ENCODE peak calls at places on chromosomes 7 and 10, in five cellular contexts. R is HTR-8/SVneo; W is GM13976; I is left ventricle myocardium superior; U is CD8-positive, alpha-beta T cell. G is an unnamed sample.

GRCh38 chr10:100372415-100373297 is 25.6 kb downstream of the SCD start:
- DNase-seq in I (no peak), R (no peak), W (no peak), U (no peak), G (no peak)

GRCh38 chr10:24694086-24694485 is 29.6 kb downstream of the ARHGAP21 start:
- DNase-seq in R (no peak), W (no peak), U (no peak), I (no peak), G (no peak)

GRCh38 chr7:24851791-24852190 is 94.5 kb upstream of the GSDME start:
- DNase-seq in I (no peak), W (no peak), U (no peak), R (peak; percentile 40), G (no peak)

GRCh38 chr10:97060441-97061084 is 125.2 kb downstream of the SLIT1 start:
- DNase-seq in U (no peak), I (no peak), R (no peak), W (no peak), G (no peak)

GRCh38 chr10:131657985-131658330 is 242.8 kb upstream of the PPP2R2D start:
- DNase-seq in W (no peak), U (no peak), I (no peak), R (no peak), G (no peak)

GRCh38 chr7:90721869-90722431 is 125.8 kb downstream of the CDK14 start:
- DNase-seq in R (no peak), W (no peak), U (no peak), I (no peak), G (no peak)

GRCh38 chr10:37856881-37857286 is 526 bp downstream of the ZNF248 start:
- DNase-seq in U (peak; percentile 32), R (no peak), I (no peak), W (peak; percentile 32), G (no peak)

GRCh38 chr10:36624551-36625100 is 500.8 kb upstream of the ANKRD30A start:
- DNase-seq in U (no peak), W (no peak), I (no peak), R (no peak), G (no peak)

GRCh38 chr10:30589441-30589840 is 40.1 kb downstream of the LYZL2 start:
- DNase-seq in I (peak; percentile 39), W (no peak), R (no peak), U (no peak), G (no peak)

GRCh38 chr10:74361678-74362077 is 210.7 kb downstream of the ADK start:
- DNase-seq in U (no peak), R (no peak), I (no peak), W (no peak), G (no peak)

GRCh38 chr7:46317256-46317655 is 396.2 kb upstream of the IGFBP3 start:
- DNase-seq in R (no peak), I (no peak), U (no peak), W (no peak), G (no peak)

GRCh38 chr7:129777993-129778769 is 166.7 kb downstream of the NRF1 start:
- DNase-seq in W (no peak), I (no peak), R (no peak), U (no peak), G (no peak)

GRCh38 chr7:110775046-110775445 is 315.9 kb upstream of the LRRN3 start:
- DNase-seq in U (no peak), I (no peak), W (no peak), R (no peak), G (no peak)

GRCh38 chr10:80949785-80950184 is 412.1 kb downstream of the SH2D4B start:
- DNase-seq in I (no peak), R (no peak), U (no peak), W (no peak), G (no peak)

GRCh38 chr7:45026984-45027773 is 27.2 kb downstream of the CCM2 start:
- DNase-seq in R (no peak), W (no peak), I (no peak), U (peak; percentile 44), G (no peak)

GRCh38 chr10:100008142-100008522 is 1.6 kb downstream of the DNMBP start:
- DNase-seq in R (no peak), U (no peak), I (no peak), W (no peak), G (no peak)

GRCh38 chr7:99004216-99004615 is 125.9 kb downstream of the TRRAP start:
- DNase-seq in U (no peak), I (no peak), R (no peak), W (no peak), G (no peak)

GRCh38 chr10:26357203-26357602 is 80.9 kb upstream of the APBB1IP start:
- DNase-seq in R (no peak), I (no peak), W (no peak), U (no peak), G (no peak)

GRCh38 chr10:59303018-59303417 is 59.3 kb downstream of the FAM13C start:
- DNase-seq in R (no peak), W (no peak), I (no peak), U (no peak), G (no peak)

GRCh38 chr7:81094952-81095351 is 176.1 kb upstream of the SEMA3C start:
- DNase-seq in U (no peak), I (no peak), R (no peak), W (no peak), G (no peak)

GRCh38 chr7:130322615-130323014 is 22.0 kb upstream of the CPA5 start:
- DNase-seq in U (no peak), W (no peak), R (no peak), I (no peak), G (no peak)

GRCh38 chr10:98318861-98319260 is 50.9 kb upstream of the LOXL4 start:
- DNase-seq in I (no peak), W (no peak), R (no peak), U (no peak), G (no peak)

GRCh38 chr10:43409385-43410109 is 561 bp upstream of the HNRNPF start:
- DNase-seq in U (peak; percentile 83), W (peak; percentile 41), R (no peak), I (peak; percentile 70), G (no peak)

GRCh38 chr10:68759223-68759863 is 38.3 kb downstream of the CCAR1 start:
- DNase-seq in W (no peak), R (no peak), I (no peak), U (no peak), G (no peak)

GRCh38 chr10:76206797-76207352 is 775.5 kb downstream of the LRMDA start:
- DNase-seq in U (no peak), W (no peak), R (no peak), I (no peak), G (no peak)

GRCh38 chr10:93671042-93671441 is 31.4 kb downstream of the FRA10AC1 start:
- DNase-seq in I (no peak), R (no peak), U (no peak), W (no peak), G (no peak)

GRCh38 chr7:890868-891267 is 14.5 kb downstream of the GET4 start:
- DNase-seq in R (no peak), U (no peak), W (no peak), I (no peak), G (no peak)

GRCh38 chr7:128021361-128021760 is 9.9 kb downstream of the LRRC4 start:
- DNase-seq in R (no peak), U (no peak), W (no peak), I (no peak), G (no peak)

GRCh38 chr10:124069341-124069740 is 24.1 kb downstream of the CHST15 start:
- DNase-seq in R (no peak), W (no peak), U (no peak), I (no peak), G (no peak)

GRCh38 chr7:115676080-115676479 is 354.5 kb downstream of the TFEC start:
- DNase-seq in R (no peak), U (no peak), I (no peak), W (no peak), G (peak; percentile 50)

GRCh38 chr7:4957847-4958476 is 1.0 kb downstream of the MMD2 start:
- DNase-seq in U (no peak), R (no peak), W (no peak), I (no peak), G (no peak)

GRCh38 chr10:119139464-119140067 is 25.9 kb downstream of the SFXN4 start:
- DNase-seq in U (peak; percentile 57), I (no peak), W (peak; percentile 41), R (peak; percentile 45), G (no peak)

GRCh38 chr10:124389613-124390361 is 28.9 kb downstream of the OAT start:
- DNase-seq in W (peak; percentile 11), I (no peak), U (no peak), R (no peak), G (no peak)

GRCh38 chr10:122277737-122278136 is 6.6 kb downstream of the BTBD16 start:
- DNase-seq in U (no peak), I (no peak), R (no peak), W (no peak), G (no peak)

GRCh38 chr10:69749180-69750010 is 52.3 kb upstream of the COL13A1 start:
- DNase-seq in U (no peak), I (no peak), W (no peak), R (no peak), G (no peak)

GRCh38 chr7:134724606-134725005 is 54.8 kb upstream of the CALD1 start:
- DNase-seq in I (no peak), W (peak; percentile 28), R (peak; percentile 44), U (no peak), G (no peak)

GRCh38 chr10:70331486-70332268 is 47.9 kb upstream of the NPFFR1 start:
- DNase-seq in R (peak; percentile 87), I (peak; percentile 70), U (no peak), W (peak; percentile 71), G (peak; percentile 94)

G was measured in fibroblast of the conjunctiva.